ENCODE peak calls at places on chromosome 14, in four cellular contexts. S is stimulated activated CD4-positive, alpha-beta T cell treated with anti-CD3 and anti-CD28 coated beads, Interleukin-2, amount 100 ng/mL, for 48 hours; V is activated naive CD8-positive, alpha-beta T cell treated with anti-CD3 and anti-CD28 coated beads, Interleukin-2, amount 50 U/mL, for 24 hours; B is activated T-cell treated with anti-CD3 and anti-CD28 coated beads for 24 hours. H is an unnamed sample.

GRCh38 chr14:99775351-99775750 is 17.9 kb upstream of the EML1 start:
- DNase-seq in V (no peak), B (no peak), S (no peak), H (no peak)

GRCh38 chr14:105165134-105165704 is 3.4 kb downstream of the JAG2 start:
- DNase-seq in B (no peak), S (no peak), V (no peak), H (no peak)

GRCh38 chr14:102495482-102496330 is 13.9 kb downstream of the ANKRD9 start:
- DNase-seq in S (no peak), B (no peak), V (no peak), H (no peak)

GRCh38 chr14:92105845-92106094 is 612 bp downstream of the ATXN3 start:
- DNase-seq in B (peak), S (no peak), V (peak), H (peak)

GRCh38 chr14:105852378-105853088 is 326.1 kb downstream of the TMEM121 start:
- DNase-seq in V (no peak), S (no peak), B (no peak), H (no peak)

GRCh38 chr14:76755610-76756390 is 5.5 kb upstream of the VASH1 start:
- DNase-seq in S (no peak), B (no peak), V (no peak), H (no peak)

GRCh38 chr14:68127166-68127565 is 307.6 kb downstream of the RAD51B start:
- DNase-seq in V (no peak), B (no peak), S (no peak), H (no peak)

GRCh38 chr14:97644365-97644764 is 847.2 kb downstream of the VRK1 start:
- DNase-seq in S (no peak), B (no peak), V (no peak), H (no peak)

GRCh38 chr14:70934084-70934483 is 26.8 kb downstream of the PCNX1 start:
- DNase-seq in S (no peak), B (no peak), V (no peak), H (no peak)

GRCh38 chr14:94282991-94283723 is 9.9 kb downstream of the SERPINA10 start:
- DNase-seq in S (no peak), B (no peak), V (no peak), H (no peak)

GRCh38 chr14:74566174-74567125 is 45.6 kb downstream of the LTBP2 start:
- DNase-seq in V (no peak), S (no peak), B (no peak), H (no peak)

GRCh38 chr14:55638665-55639064 is 58.7 kb downstream of the KTN1 start:
- DNase-seq in B (no peak), S (no peak), V (no peak), H (no peak)

GRCh38 chr14:77028384-77029246 is at the start of gene IRF2BPL:
- DNase-seq in S (peak), V (peak), B (peak), H (peak)

GRCh38 chr14:54728700-54729527 is 162.0 kb downstream of the SAMD4A start:
- DNase-seq in B (no peak), V (no peak), S (no peak), H (no peak)

GRCh38 chr14:91283666-91284065 is 39.2 kb upstream of the GPR68 start:
- DNase-seq in V (no peak), B (no peak), S (no peak), H (no peak)

GRCh38 chr14:88492272-88493089 is 62.3 kb downstream of the PTPN21 start:
- DNase-seq in V (peak), S (peak), B (peak), H (peak)

GRCh38 chr14:104115691-104116543 is 22.5 kb upstream of the KIF26A start:
- DNase-seq in S (no peak), B (no peak), V (no peak), H (peak)

GRCh38 chr14:22095845-22096510 is 422.4 kb upstream of the OR4E1 start:
- DNase-seq in S (no peak), B (no peak), V (no peak), H (no peak)

GRCh38 chr14:32536175-32536574 is 207.1 kb downstream of the AKAP6 start:
- DNase-seq in V (no peak), S (no peak), B (no peak), H (no peak)

GRCh38 chr14:105336477-105337287 is 22.1 kb downstream of the PACS2 start:
- DNase-seq in B (no peak), V (no peak), S (no peak), H (no peak)

GRCh38 chr14:64654931-64655330 is 49.3 kb upstream of the PLEKHG3 start:
- DNase-seq in V (no peak), S (no peak), B (no peak), H (no peak)

GRCh38 chr14:80572666-80573065 is 361.4 kb upstream of the DIO2 start:
- DNase-seq in B (no peak), V (no peak), S (no peak), H (no peak)

GRCh38 chr14:104768437-104769323 is 15.7 kb downstream of the SIVA1 start:
- DNase-seq in S (peak), B (peak), V (peak), H (peak)

GRCh38 chr14:22821193-22822016 is 6.2 kb upstream of the SLC7A7 start:
- DNase-seq in S (no peak), V (no peak), B (no peak), H (no peak)

GRCh38 chr14:52961060-52961639 is 10.3 kb upstream of the FERMT2 start:
- DNase-seq in V (peak), B (peak), S (peak), H (peak)

GRCh38 chr14:105617201-105617777 is 90.9 kb downstream of the TMEM121 start:
- DNase-seq in S (no peak), V (no peak), B (no peak), H (no peak)

GRCh38 chr14:105379946-105380345 is 18.4 kb upstream of the TEX22 start:
- DNase-seq in V (no peak), S (no peak), B (no peak), H (no peak)

GRCh38 chr14:33646692-33647260 is 304.1 kb downstream of the EGLN3 start:
- DNase-seq in V (no peak), B (no peak), S (no peak), H (no peak)

GRCh38 chr14:103629503-103630121 is 601 bp downstream of the KLC1 start:
- DNase-seq in V (peak), S (peak), B (peak), H (peak)

GRCh38 chr14:21923820-21924219 is 250.2 kb upstream of the OR4E1 start:
- DNase-seq in S (no peak), B (no peak), V (no peak), H (peak)